ENCODE peak calls at places on chromosomes 13 and 19, in ten cellular contexts. K is CD8-positive, alpha-beta memory T cell; Z is GM12865; X is mesendoderm; V is neural progenitor cell; T is NB4; H is mucosa of descending colon; E is CD4-positive, alpha-beta memory T cell; M is small intestine; Q is thoracic aorta. O is an unnamed sample.

GRCh38 chr19:33300016-33300981 is 2.0 kb downstream of the CEBPA start:
- DNase-seq in K (no peak), Z (no peak), X (no peak), V (no peak), T (peak; percentile 43), H (no peak), E (no peak), M (no peak), Q (no peak), O (no peak)

GRCh38 chr19:10604460-10604980 is 17.4 kb upstream of the AP1M2 start:
- DNase-seq in K (no peak), Z (peak; percentile 72), X (peak; percentile 69), V (no peak), T (peak; percentile 40), H (no peak), E (no peak), M (no peak), Q (no peak), O (no peak)

GRCh38 chr19:1066251-1066747 is 668 bp upstream of the ARHGAP45 start:
- DNase-seq in K (no peak), Z (no peak), X (peak; percentile 78), V (peak; percentile 44), T (no peak), H (peak; percentile 21), E (no peak), M (no peak), Q (no peak), O (no peak)

GRCh38 chr13:74444161-74444571 is 310.0 kb upstream of the KLF12 start:
- DNase-seq in K (no peak), Z (no peak), X (no peak), V (no peak), T (no peak), H (no peak), E (no peak), M (no peak), Q (no peak), O (peak; percentile 21)

GRCh38 chr13:95181586-95181985 is 119.7 kb downstream of the ABCC4 start:
- DNase-seq in K (no peak), Z (peak; percentile 79), X (no peak), V (no peak), T (no peak), H (no peak), E (no peak), M (no peak), Q (no peak), O (no peak)

GRCh38 chr19:46205183-46205984 is 24.2 kb upstream of the IGFL1 start:
- DNase-seq in K (no peak), Z (no peak), X (no peak), V (peak; percentile 27), T (no peak), H (no peak), E (no peak), M (no peak), Q (no peak), O (no peak)

GRCh38 chr19:52981329-52981728 is 18.6 kb upstream of the ZNF816 start:
- DNase-seq in K (no peak), Z (no peak), X (no peak), V (peak; percentile 12), T (no peak), H (no peak), E (no peak), M (no peak), Q (no peak), O (no peak)

GRCh38 chr13:70237131-70237530 is 128.9 kb upstream of the KLHL1 start:
- DNase-seq in K (no peak), Z (no peak), X (no peak), V (no peak), T (no peak), H (no peak), E (no peak), M (no peak), Q (no peak), O (no peak)

GRCh38 chr19:45130888-45131615 is 29.7 kb downstream of the NKPD1 start:
- DNase-seq in K (no peak), Z (peak; percentile 53), X (no peak), V (peak; percentile 43), T (no peak), H (no peak), E (no peak), M (no peak), Q (no peak), O (peak; percentile 50)

GRCh38 chr19:2188708-2189385 is 25.1 kb downstream of the DOT1L start:
- DNase-seq in K (no peak), Z (no peak), X (no peak), V (no peak), T (no peak), H (no peak), E (no peak), M (no peak), Q (no peak), O (peak; percentile 88)

GRCh38 chr19:10768369-10768768 is 50.5 kb downstream of the DNM2 start:
- DNase-seq in K (no peak), Z (no peak), X (no peak), V (no peak), T (no peak), H (no peak), E (no peak), M (no peak), Q (no peak), O (no peak)

GRCh38 chr19:7605490-7606222 is 10.0 kb downstream of the CAMSAP3 start:
- DNase-seq in K (no peak), Z (peak; percentile 67), X (peak; percentile 83), V (peak; percentile 47), T (peak; percentile 82), H (no peak), E (no peak), M (peak; percentile 54), Q (no peak), O (peak; percentile 19)

GRCh38 chr19:7607874-7608560 is 12.4 kb downstream of the CAMSAP3 start:
- DNase-seq in K (no peak), Z (no peak), X (no peak), V (no peak), T (no peak), H (no peak), E (no peak), M (no peak), Q (no peak), O (no peak)

GRCh38 chr19:7603919-7604318 is 8.3 kb downstream of the CAMSAP3 start:
- DNase-seq in K (no peak), Z (no peak), X (no peak), V (no peak), T (peak; percentile 54), H (no peak), E (no peak), M (no peak), Q (no peak), O (no peak)

GRCh38 chr19:7607212-7607873 is 11.7 kb downstream of the CAMSAP3 start:
- DNase-seq in K (no peak), Z (no peak), X (no peak), V (no peak), T (no peak), H (no peak), E (no peak), M (no peak), Q (no peak), O (no peak)

GRCh38 chr19:7606289-7606688 is 10.6 kb downstream of the CAMSAP3 start:
- DNase-seq in K (no peak), Z (no peak), X (no peak), V (no peak), T (no peak), H (no peak), E (no peak), M (no peak), Q (no peak), O (no peak)
- H3K4me3 ChIP-seq in K (no peak overlapping the region), Z (no peak overlapping the region), X (no peak overlapping the region), V (no peak overlapping the region), T (no peak overlapping the region), H (no peak overlapping the region), E (no peak overlapping the region), M (no peak overlapping the region), Q (no peak overlapping the region), O (no peak overlapping the region)

GRCh38 chr13:83024955-83025594 is 857.2 kb downstream of the SLITRK1 start:
- DNase-seq in K (no peak), Z (no peak), X (peak; percentile 23), V (no peak), T (no peak), H (no peak), E (no peak), M (no peak), Q (no peak), O (no peak)

GRCh38 chr13:83019986-83020385 is 862.3 kb downstream of the SLITRK1 start:
- DNase-seq in K (no peak), Z (no peak), X (no peak), V (no peak), T (no peak), H (no peak), E (no peak), M (no peak), Q (no peak), O (no peak)

GRCh38 chr13:83024226-83024625 is 858.0 kb downstream of the SLITRK1 start:
- DNase-seq in K (no peak), Z (no peak), X (no peak), V (no peak), T (no peak), H (no peak), E (no peak), M (no peak), Q (no peak), O (peak; percentile 3)
- H3K4me3 ChIP-seq in K (no peak overlapping the region), Z (no peak overlapping the region), X (no peak overlapping the region), V (no peak overlapping the region), T (no peak overlapping the region), H (no peak overlapping the region), E (no peak overlapping the region), M (no peak overlapping the region), Q (no peak overlapping the region), O (no peak overlapping the region)

DNA sequence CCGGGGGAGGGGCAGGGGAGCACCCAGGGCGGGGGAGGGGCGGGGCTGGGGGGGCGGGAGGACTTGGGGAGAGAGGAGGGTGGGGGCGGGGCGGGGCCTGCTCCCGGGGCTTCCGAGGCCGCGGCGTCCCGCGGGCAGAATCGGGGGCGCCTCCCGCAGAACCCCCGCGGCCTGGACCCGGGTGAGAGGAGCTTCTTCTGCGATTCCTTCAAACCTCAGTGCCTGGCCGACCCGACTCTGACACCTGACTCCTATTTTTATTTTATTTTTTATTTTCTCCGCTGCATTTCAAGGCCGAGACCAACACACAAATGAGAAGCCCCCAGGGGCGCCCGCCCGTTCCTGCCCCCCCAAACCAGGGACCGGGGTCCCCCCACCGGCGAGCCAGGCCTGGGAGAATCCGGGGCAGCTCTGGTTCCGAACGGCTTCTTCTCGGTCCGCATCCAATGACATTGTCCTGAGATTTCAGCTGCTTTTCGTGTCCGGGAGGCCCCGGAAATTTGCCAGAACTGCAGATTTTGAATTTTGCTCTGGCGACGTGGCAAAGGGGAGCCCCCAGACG is 522 bp upstream of the GRTP1 start:
- DNase-seq in K (peak; percentile 7), Z (no peak), X (no peak), V (no peak), T (no peak), H (no peak), E (no peak), M (no peak), Q (no peak), O (peak; percentile 41)
- H3K4me3 ChIP-seq in K (no peak overlapping the region), Z (no peak overlapping the region), X (no peak overlapping the region), V (peak overlapping the region; percentile 31), T (no peak overlapping the region), H (no peak overlapping the region), E (no peak overlapping the region), M (no peak overlapping the region), Q (peak overlapping the region; percentile 61), O (no peak overlapping the region)

DNA sequence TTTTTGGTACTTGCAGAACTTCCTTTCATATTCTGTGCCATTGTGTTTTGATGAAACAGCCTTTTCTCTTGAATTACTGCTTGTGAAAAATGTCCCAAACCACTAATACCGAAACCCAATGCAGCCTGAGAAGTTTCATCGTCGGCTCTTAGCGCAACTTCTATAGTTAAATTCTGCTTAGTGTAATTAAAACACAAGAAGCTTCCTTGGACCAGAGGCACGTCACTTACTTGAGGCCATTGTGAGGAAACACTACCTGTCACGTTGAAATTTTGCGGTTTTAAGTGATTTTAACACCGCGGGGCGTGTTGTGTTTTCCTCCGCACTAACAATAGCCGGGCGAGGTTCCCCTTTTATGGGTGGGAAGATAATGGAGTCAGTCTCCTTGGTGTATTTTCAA is 70.9 kb downstream of the GGACT start:
- DNase-seq in K (no peak), Z (peak; percentile 59), X (no peak), V (no peak), T (no peak), H (peak; percentile 24), E (peak; percentile 23), M (no peak), Q (no peak), O (no peak)
- H3K4me3 ChIP-seq in K (no peak overlapping the region), Z (no peak overlapping the region), X (no peak overlapping the region), V (no peak overlapping the region), T (no peak overlapping the region), H (no peak overlapping the region), E (no peak overlapping the region), M (no peak overlapping the region), Q (no peak overlapping the region), O (no peak overlapping the region)

O was measured in GM23248.